ENCODE peak calls at places on chromosome 14, in nine cellular contexts. Y, L, R, C, Z, M, S, T and P are unnamed samples.

GRCh38 chr14:50955373-50956043 is 11.2 kb upstream of the PYGL start:
- DNase-seq in Z (peak; percentile 46), T (peak; percentile 91), S (peak; percentile 93), L (peak; percentile 20), M (peak; percentile 97), R (peak; percentile 76), C (peak; percentile 90), Y (no peak), P (peak; percentile 68)

GRCh38 chr14:29814153-29815057 is 113.2 kb downstream of the PRKD1 start:
- DNase-seq in R (no peak), C (no peak), L (no peak), S (peak; percentile 75), Z (no peak), M (peak; percentile 70), Y (peak; percentile 79), T (no peak), P (peak; percentile 32)

GRCh38 chr14:68346540-68347232 is 446.2 kb downstream of the ZFP36L1 start:
- DNase-seq in Z (no peak), C (no peak), M (no peak), L (no peak), R (no peak), S (no peak), T (no peak), Y (no peak), P (no peak)

GRCh38 chr14:77086017-77086727 is 11.9 kb upstream of the CIPC start:
- DNase-seq in T (peak; percentile 71), Z (peak; percentile 73), M (peak; percentile 72), C (no peak), Y (no peak), S (no peak), R (peak; percentile 62), L (peak; percentile 46), P (peak; percentile 54)

GRCh38 chr14:92586001-92586947 is 72.7 kb downstream of the RIN3 start:
- DNase-seq in T (peak; percentile 52), R (no peak), L (no peak), Z (peak; percentile 79), C (no peak), Y (no peak), M (peak; percentile 100), S (peak; percentile 99), P (no peak)

GRCh38 chr14:61866932-61867920 is 105.0 kb downstream of the SNAPC1 start:
- DNase-seq in R (no peak), T (no peak), M (peak; percentile 3), S (no peak), C (no peak), Y (no peak), L (no peak), Z (peak; percentile 80), P (no peak)

GRCh38 chr14:88411039-88411438 is 25.6 kb downstream of the SPATA7 start:
- DNase-seq in T (no peak), S (no peak), R (no peak), Y (no peak), C (no peak), L (no peak), Z (peak; percentile 30), M (no peak), P (no peak)

GRCh38 chr14:69481815-69482568 is 2.5 kb upstream of the PLEKHD1 start:
- DNase-seq in L (no peak), R (no peak), Z (peak; percentile 82), Y (no peak), S (no peak), T (no peak), M (no peak), C (no peak), P (no peak)

GRCh38 chr14:85534435-85534834 is 4.5 kb downstream of the FLRT2 start:
- DNase-seq in R (peak; percentile 22), T (peak; percentile 25), Z (no peak), M (no peak), L (peak; percentile 46), C (no peak), Y (no peak), S (no peak), P (no peak)

GRCh38 chr14:55398679-55399078 is 13.0 kb downstream of the ATG14 start:
- DNase-seq in Y (no peak), M (peak; percentile 96), L (no peak), Z (no peak), C (peak; percentile 21), R (no peak), S (peak; percentile 97), T (peak; percentile 45), P (no peak)

GRCh38 chr14:85587152-85587697 is 57.3 kb downstream of the FLRT2 start:
- DNase-seq in C (no peak), L (no peak), S (peak; percentile 90), Y (no peak), Z (no peak), T (no peak), R (no peak), M (peak; percentile 95), P (no peak)

GRCh38 chr14:24317141-24317927 is 6.0 kb downstream of the LTB4R start:
- DNase-seq in R (no peak), C (no peak), T (no peak), Z (no peak), M (peak; percentile 23), S (peak; percentile 74), L (no peak), Y (no peak), P (no peak)

GRCh38 chr14:69346710-69347109 is 51.4 kb downstream of the ERH start:
- DNase-seq in T (peak; percentile 40), M (peak; percentile 6), Z (no peak), Y (peak; percentile 48), S (no peak), R (peak; percentile 95), L (peak; percentile 67), C (peak; percentile 65), P (no peak)

GRCh38 chr14:55454264-55455151 is 14.1 kb upstream of the TBPL2 start:
- DNase-seq in T (peak; percentile 72), S (peak; percentile 71), L (no peak), R (no peak), Z (peak; percentile 49), M (peak; percentile 89), C (no peak), Y (peak; percentile 37), P (no peak)

GRCh38 chr14:66099451-66099850 is 386.7 kb upstream of the CCDC196 start:
- DNase-seq in R (no peak), Y (no peak), T (no peak), Z (no peak), S (no peak), C (no peak), M (no peak), L (no peak), P (no peak)

GRCh38 chr14:64628940-64629403 is 75.3 kb upstream of the PLEKHG3 start:
- DNase-seq in R (peak; percentile 56), C (peak; percentile 83), Y (no peak), L (no peak), Z (no peak), M (peak; percentile 95), S (peak; percentile 65), T (peak; percentile 66), P (no peak)

GRCh38 chr14:75981426-75981825 is 369 bp downstream of the TGFB3 start:
- DNase-seq in M (peak; percentile 35), S (no peak), Z (peak; percentile 86), R (peak; percentile 76), L (peak; percentile 32), Y (no peak), C (no peak), T (peak; percentile 27), P (no peak)
- H3K4me3 ChIP-seq in M (peak overlapping the region; percentile 52), S (peak overlapping the region; percentile 71), Z (peak overlapping the region; percentile 71), R (peak overlapping the region; percentile 64), L (peak overlapping the region; percentile 91), Y (peak overlapping the region; percentile 66), C (peak overlapping the region; percentile 74), T (peak overlapping the region; percentile 80), P (peak overlapping the region; percentile 90)

DNA sequence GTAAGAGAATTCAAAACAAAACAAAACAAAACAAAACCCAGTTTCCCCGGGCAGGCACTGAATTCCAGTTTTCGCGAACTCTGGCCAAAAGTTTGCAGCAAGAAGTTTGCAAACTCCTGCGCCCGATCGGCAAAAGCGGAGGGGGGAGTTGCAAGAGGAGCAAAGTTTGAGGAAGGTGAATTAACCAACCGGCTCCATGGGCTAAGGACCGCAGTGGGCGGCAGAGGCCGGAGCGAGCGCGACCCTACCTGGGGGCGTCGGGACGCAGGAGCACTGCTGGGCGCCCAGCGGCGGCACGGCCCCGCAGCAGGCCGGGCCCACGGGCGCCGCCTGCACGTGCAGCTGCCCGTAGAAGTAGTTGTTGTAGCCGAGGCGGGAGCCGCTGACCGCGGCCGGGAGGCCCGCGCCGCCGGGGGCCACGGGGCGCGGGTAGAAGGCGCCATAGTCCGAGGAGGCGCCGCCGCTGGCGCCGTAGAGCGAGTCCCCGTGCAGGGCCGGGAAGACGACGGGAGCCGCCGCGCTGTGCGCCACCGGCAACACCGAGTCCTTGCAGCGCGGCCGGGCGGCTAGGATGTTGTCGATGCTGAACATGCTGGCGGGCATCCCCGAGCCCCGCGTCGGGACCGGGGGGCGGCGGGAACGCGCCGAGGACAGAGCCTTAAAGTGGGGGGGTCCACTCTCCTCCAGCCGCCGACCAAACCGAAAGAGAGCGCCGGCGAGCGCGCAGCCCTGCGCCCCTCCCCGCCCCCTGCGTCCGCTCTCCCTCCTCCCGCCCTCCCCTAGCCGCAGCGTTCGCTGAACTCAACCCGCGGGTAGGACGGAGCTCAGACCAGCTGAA is at the start of gene GSC:
- DNase-seq in M (peak; percentile 43), L (peak; percentile 62), C (peak; percentile 36), T (peak; percentile 54), R (peak; percentile 90), Y (peak; percentile 42), Z (no peak), S (peak; percentile 22), P (no peak)
- H3K4me3 ChIP-seq in M (peak within 1 kb of the TSS; percentile 7), L (peak within 1 kb of the TSS; percentile 21), C (peak within 1 kb of the TSS; percentile 67), T (peak within 1 kb of the TSS; percentile 57), R (peak within 1 kb of the TSS; percentile 70), Y (peak within 1 kb of the TSS; percentile 57), Z (no peak within 1 kb of the TSS), S (peak within 1 kb of the TSS; percentile 61), P (peak within 1 kb of the TSS; percentile 61)

GRCh38 chr14:104685998-104686610 is 3.3 kb upstream of the INF2 start:
- DNase-seq in R (no peak), M (no peak), T (no peak), S (no peak), Z (no peak), L (no peak), Y (no peak), C (no peak), P (no peak)
- H3K4me3 ChIP-seq in R (no peak overlapping the region), M (no peak overlapping the region), T (no peak overlapping the region), S (no peak overlapping the region), Z (no peak overlapping the region), L (no peak overlapping the region), Y (no peak overlapping the region), C (no peak overlapping the region), P (no peak overlapping the region)

GRCh38 chr14:20630340-20631022 is 11.0 kb downstream of the OR6S1 start:
- DNase-seq in Z (peak; percentile 84), T (peak; percentile 74), M (peak; percentile 27), S (peak; percentile 40), Y (no peak), R (peak; percentile 41), L (peak; percentile 40), C (peak; percentile 49), P (no peak)

GRCh38 chr14:20631821-20632389 is 9.6 kb downstream of the OR6S1 start:
- DNase-seq in M (peak; percentile 49), C (peak; percentile 71), R (peak; percentile 33), L (peak; percentile 80), S (peak; percentile 61), Z (peak; percentile 47), T (peak; percentile 83), Y (peak; percentile 69), P (peak; percentile 55)

GRCh38 chr14:20631023-20631820 is 10.3 kb downstream of the OR6S1 start:
- DNase-seq in R (no peak), T (peak; percentile 72), L (peak; percentile 43), C (peak; percentile 69), Z (peak; percentile 72), M (peak; percentile 53), Y (peak; percentile 39), S (peak; percentile 76), P (no peak)

GRCh38 chr14:20632448-20632830 is 9.1 kb downstream of the OR6S1 start:
- DNase-seq in L (no peak), Y (no peak), T (no peak), C (no peak), M (no peak), Z (peak; percentile 51), R (no peak), S (no peak), P (no peak)

GRCh38 chr14:20632831-20633771 is 8.4 kb downstream of the OR6S1 start:
- DNase-seq in L (peak; percentile 55), M (peak; percentile 82), S (peak; percentile 87), Z (peak; percentile 90), R (peak; percentile 84), T (peak; percentile 84), C (peak; percentile 97), Y (peak; percentile 43), P (no peak)
- H3K4me3 ChIP-seq in L (peak overlapping the region; percentile 43), M (peak overlapping the region; percentile 37), S (peak overlapping the region; percentile 58), Z (peak overlapping the region; percentile 55), R (peak overlapping the region; percentile 70), T (peak overlapping the region; percentile 25), C (peak overlapping the region; percentile 62), Y (peak overlapping the region; percentile 24), P (peak overlapping the region; percentile 24)